ENCODE peak calls at places on chromosomes 1 and 21, in seven cellular contexts. E is activated T-helper 2 cell treated with anti-CD3 and anti-CD28 coated beads, Interferon-gamma antibody, Interleukin-2, Interleukin-4, amounts not matched to agents 10 μg/mL and 5 μg/mL and 100 μg/mL, durations not matched to agents 14 hours and 24 hours and 36 hours; L is upper lobe of right lung; A is C1 segment of cervical spinal cord; X is germinal center; S is NCI-H460; D is heart right ventricle. Q is an unnamed sample.

GRCh38 chr1:156295391-156295947 is at the start of gene GLMP:
- DNase-seq in D (peak), L (peak), X (peak), S (peak), E (peak), A (peak), Q (peak)

GRCh38 chr1:69569983-69570755 is 2.4 kb downstream of the LRRC7 start:
- DNase-seq in D (no peak), S (no peak), L (no peak), E (no peak), X (no peak), A (no peak), Q (no peak)

GRCh38 chr1:27542463-27543273 is 52.7 kb upstream of the WASF2 start:
- DNase-seq in A (no peak), X (no peak), L (no peak), D (peak), S (no peak), E (no peak), Q (no peak)

GRCh38 chr1:39849203-39849602 is 34.1 kb downstream of the TRIT1 start:
- DNase-seq in A (no peak), D (no peak), E (no peak), X (no peak), S (no peak), L (no peak), Q (no peak)

GRCh38 chr21:33871171-33871570 is 44.4 kb downstream of the ATP5PO start:
- DNase-seq in S (no peak), D (no peak), L (no peak), X (no peak), E (no peak), A (no peak), Q (no peak)

GRCh38 chr1:2593251-2593878 is 6.8 kb downstream of the PRXL2B start:
- DNase-seq in D (peak), A (no peak), S (no peak), X (no peak), L (peak), E (no peak), Q (no peak)

GRCh38 chr1:204601979-204602653 is 83.4 kb downstream of the LRRN2 start:
- DNase-seq in L (no peak), X (no peak), A (no peak), E (no peak), S (no peak), D (no peak), Q (no peak)

GRCh38 chr1:200351826-200352549 is 57.8 kb downstream of the ZNF281 start:
- DNase-seq in A (no peak), D (no peak), S (no peak), E (no peak), X (no peak), L (no peak), Q (no peak)

GRCh38 chr21:26546698-26547097 is 26.4 kb downstream of the CYYR1 start:
- DNase-seq in E (no peak), A (no peak), S (no peak), X (no peak), L (no peak), D (peak), Q (no peak)

GRCh38 chr1:44512313-44512885 is 107.3 kb downstream of the RNF220 start:
- DNase-seq in L (no peak), X (no peak), S (no peak), D (no peak), E (no peak), A (peak), Q (no peak)

GRCh38 chr1:48093696-48094518 is 96.7 kb upstream of the TRABD2B start:
- DNase-seq in D (peak), A (no peak), X (peak), E (peak), S (peak), L (peak), Q (peak)

GRCh38 chr21:26842976-26843911 is 2.0 kb downstream of the ADAMTS1 start:
- DNase-seq in A (peak), S (peak), X (no peak), E (peak), L (peak), D (peak), Q (no peak)

GRCh38 chr21:45330075-45330781 is 42.5 kb upstream of the POFUT2 start:
- DNase-seq in D (no peak), X (no peak), A (no peak), S (no peak), L (peak), E (no peak), Q (no peak)

GRCh38 chr1:65535981-65536380 is 115.5 kb downstream of the LEPR start:
- DNase-seq in L (no peak), S (no peak), D (no peak), X (no peak), A (no peak), E (no peak), Q (no peak)

GRCh38 chr1:84224905-84225304 is 76.6 kb upstream of the SAMD13 start:
- DNase-seq in X (no peak), A (no peak), L (no peak), E (no peak), S (no peak), D (no peak), Q (no peak)

GRCh38 chr1:177495878-177496277 is 325.1 kb downstream of the BRINP2 start:
- DNase-seq in X (no peak), L (no peak), S (no peak), E (no peak), D (no peak), A (no peak), Q (no peak)

GRCh38 chr1:45722809-45723208 is 27.6 kb downstream of the IPP start:
- DNase-seq in D (no peak), E (no peak), A (no peak), X (no peak), L (no peak), S (no peak), Q (no peak)

GRCh38 chr1:55056632-55056992 is 17.3 kb downstream of the PCSK9 start:
- DNase-seq in S (no peak), D (no peak), E (no peak), A (no peak), L (no peak), X (no peak), Q (no peak)

GRCh38 chr1:178485467-178486098 is 11.2 kb downstream of the CLEC20A start:
- DNase-seq in E (no peak), S (no peak), A (no peak), D (no peak), X (no peak), L (no peak), Q (no peak)

GRCh38 chr1:200090252-200091159 is 63.0 kb downstream of the NR5A2 start:
- DNase-seq in X (no peak), L (no peak), A (no peak), E (no peak), D (no peak), S (no peak), Q (no peak)

GRCh38 chr1:239337776-239338435 is 48.5 kb upstream of the CHRM3 start:
- DNase-seq in L (no peak), X (no peak), S (no peak), D (no peak), A (no peak), E (no peak), Q (no peak)

GRCh38 chr1:229409616-229410369 is 24.1 kb downstream of the ACTA1 start:
- DNase-seq in S (no peak), A (peak), X (no peak), D (no peak), L (no peak), E (no peak), Q (no peak)

GRCh38 chr1:161242313-161242712 is 4.3 kb upstream of the NR1I3 start:
- DNase-seq in D (no peak), L (no peak), A (no peak), X (no peak), S (no peak), E (no peak), Q (no peak)

GRCh38 chr1:54810144-54810942 is 9.2 kb upstream of the TTC22 start:
- DNase-seq in D (peak), A (peak), L (peak), E (peak), X (peak), S (peak), Q (peak)

GRCh38 chr1:107480548-107480947 is 339.7 kb downstream of the NTNG1 start:
- DNase-seq in S (no peak), D (peak), X (peak), A (no peak), L (no peak), E (no peak), Q (no peak)

GRCh38 chr1:213162338-213162737 is 111.3 kb downstream of the RPS6KC1 start:
- DNase-seq in L (no peak), A (no peak), X (no peak), D (no peak), E (no peak), S (no peak), Q (no peak)

GRCh38 chr21:41482321-41482720 is 25.6 kb downstream of the TMPRSS2 start:
- DNase-seq in L (no peak), E (no peak), X (no peak), A (no peak), D (no peak), S (no peak), Q (no peak)

GRCh38 chr1:226711976-226712778 is 26.9 kb downstream of the ITPKB start:
- DNase-seq in E (peak), X (peak), S (no peak), L (no peak), D (no peak), A (no peak), Q (no peak)

GRCh38 chr1:232481091-232481490 is 148.8 kb downstream of the SIPA1L2 start:
- DNase-seq in X (no peak), A (no peak), D (no peak), L (no peak), E (no peak), S (no peak), Q (no peak)

GRCh38 chr1:196467230-196467629 is 141.0 kb downstream of the KCNT2 start:
- DNase-seq in X (no peak), E (no peak), D (no peak), L (no peak), S (no peak), A (no peak), Q (no peak)

GRCh38 chr1:9845914-9846313 is 22.1 kb upstream of the CLSTN1 start:
- DNase-seq in L (no peak), X (no peak), E (no peak), S (no peak), D (no peak), A (no peak), Q (no peak)